ENCODE peak calls at places on chromosomes 12 and 14, in five cellular contexts. J, W, D, V and Z are unnamed samples.

GRCh38 chr12:53160000-53160399 is 20.5 kb upstream of the ZNF740 start:
- DNase-seq in J (no peak), W (no peak), D (no peak), V (peak; percentile 62), Z (no peak)

GRCh38 chr14:32947081-32947480 is 8.4 kb downstream of the NPAS3 start:
- DNase-seq in J (no peak), W (no peak), D (no peak), V (no peak), Z (no peak)

GRCh38 chr14:55505846-55506245 is 65.4 kb upstream of the TBPL2 start:
- DNase-seq in J (no peak), W (no peak), D (no peak), V (no peak), Z (no peak)

GRCh38 chr14:83764656-83765055 is 1765.3 kb upstream of the FLRT2 start:
- DNase-seq in J (no peak), W (no peak), D (no peak), V (no peak), Z (no peak)

GRCh38 chr14:100892496-100893227 is 10.9 kb downstream of the RTL1 start:
- DNase-seq in J (no peak), W (no peak), D (no peak), V (no peak), Z (no peak)

GRCh38 chr12:64221656-64222010 is 463 bp downstream of the KICS2 start:
- DNase-seq in J (no peak), W (peak; percentile 68), D (peak; percentile 38), V (peak; percentile 98), Z (peak; percentile 16)

GRCh38 chr14:36477266-36477665 is 42.8 kb downstream of the NKX2-1 start:
- DNase-seq in J (no peak), W (no peak), D (no peak), V (peak; percentile 64), Z (no peak)

GRCh38 chr14:29822430-29822709 is 105.3 kb downstream of the PRKD1 start:
- DNase-seq in J (no peak), W (no peak), D (no peak), V (no peak), Z (no peak)

GRCh38 chr14:32675433-32675832 is 263.2 kb upstream of the NPAS3 start:
- DNase-seq in J (no peak), W (no peak), D (no peak), V (no peak), Z (no peak)

GRCh38 chr14:75979071-75979571 is 2.7 kb downstream of the TGFB3 start:
- DNase-seq in J (no peak), W (no peak), D (no peak), V (peak; percentile 87), Z (peak; percentile 49)

GRCh38 chr14:51209457-51209856 is 30.6 kb upstream of the TMX1 start:
- DNase-seq in J (no peak), W (no peak), D (no peak), V (no peak), Z (no peak)

GRCh38 chr14:38989917-38990546 is 113.0 kb downstream of the SEC23A start:
- DNase-seq in J (no peak), W (peak; percentile 60), D (no peak), V (no peak), Z (peak; percentile 13)

GRCh38 chr12:99767809-99768208 is 120.3 kb downstream of the GARIN6 start:
- DNase-seq in J (peak; percentile 2), W (peak; percentile 43), D (no peak), V (no peak), Z (peak; percentile 4)
- TF ChIP-seq CTCF in J (peak; percentile 38), W (peak; percentile 51), D (no peak), V (peak; percentile 80), Z (no peak)

GRCh38 chr14:64725879-64726584 is 21.8 kb downstream of the PLEKHG3 start:
- DNase-seq in J (no peak), W (no peak), D (no peak), V (peak; percentile 58), Z (no peak)
- TF ChIP-seq CTCF in J (no peak), W (no peak), D (no peak), V (peak; percentile 36), Z (no peak)

DNA sequence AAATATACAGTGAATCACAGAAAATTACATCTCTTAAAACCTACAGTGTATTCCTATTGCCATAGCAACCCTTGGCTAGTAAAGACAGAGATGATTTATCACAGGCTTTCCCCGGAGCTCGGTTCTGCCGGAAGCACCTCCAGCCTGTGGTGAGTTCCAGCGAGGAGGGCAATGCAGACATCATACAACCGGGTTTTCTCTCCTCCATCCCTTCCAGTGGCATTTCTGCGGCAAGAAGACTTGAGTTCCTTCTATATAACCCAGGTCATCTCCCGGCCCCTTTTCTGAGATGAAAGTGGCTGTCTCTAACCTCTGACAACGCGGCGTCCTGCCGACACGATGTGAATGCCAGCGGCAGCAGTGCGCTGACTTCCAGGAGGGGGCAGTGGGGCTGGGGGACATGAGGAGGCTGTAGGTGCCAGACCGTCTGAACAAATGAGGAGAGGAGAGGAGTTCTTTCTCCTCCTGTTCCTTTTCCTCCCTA is 68.5 kb upstream of the MAX start:
- DNase-seq in J (peak; percentile 72), W (no peak), D (peak; percentile 9), V (peak; percentile 91), Z (peak; percentile 35)
- TF ChIP-seq CTCF in J (peak; percentile 63), W (no peak), D (no peak), V (peak; percentile 75), Z (peak; percentile 32)

GRCh38 chr12:120234643-120235368 is 30.7 kb downstream of the PXN start:
- DNase-seq in J (peak; percentile 86), W (no peak), D (no peak), V (peak; percentile 92), Z (no peak)
- TF ChIP-seq CTCF in J (peak; percentile 63), W (no peak), D (no peak), V (peak; percentile 69), Z (no peak)

GRCh38 chr12:48818831-48819590 is 715 bp downstream of the CACNB3 start:
- DNase-seq in J (no peak), W (peak; percentile 25), D (no peak), V (no peak), Z (no peak)
- TF ChIP-seq CTCF in J (peak; percentile 17), W (peak; percentile 27), D (no peak), V (peak; percentile 60), Z (no peak)

DNA sequence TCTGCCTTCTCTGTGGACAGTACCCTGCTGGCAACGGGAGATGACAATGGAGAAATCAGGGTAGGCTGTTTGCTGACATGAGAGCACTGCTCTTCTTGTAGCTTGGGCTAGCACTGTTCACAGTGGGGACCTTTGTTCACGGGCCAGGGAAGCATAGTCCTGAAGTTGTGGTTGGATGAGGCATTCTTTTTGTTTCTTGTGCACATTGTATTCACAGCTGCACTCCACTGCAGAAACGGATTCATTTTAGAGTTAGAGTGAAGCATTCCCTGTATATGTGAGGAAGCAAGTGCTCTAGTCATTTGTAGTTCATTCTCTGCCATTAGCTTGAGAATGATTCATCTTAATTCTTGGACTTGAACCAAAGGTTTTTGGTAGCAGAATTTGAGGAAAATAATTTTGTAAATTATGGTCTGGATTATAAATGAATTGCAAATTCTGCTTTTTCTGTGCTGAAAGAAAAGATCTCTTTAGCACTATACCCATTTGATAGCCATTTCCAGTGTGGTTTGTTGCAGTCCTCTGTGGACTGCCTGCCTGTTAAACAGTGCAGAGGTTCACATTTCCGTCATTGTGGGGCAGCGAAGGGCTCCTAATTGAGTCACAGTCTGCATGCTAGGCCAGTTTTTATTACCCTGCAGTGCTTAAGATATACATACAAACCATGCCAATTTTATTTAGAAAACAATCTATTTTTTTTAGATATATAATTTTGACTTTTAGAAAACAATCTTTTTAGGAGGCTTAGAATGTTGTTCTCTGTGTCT is 80.6 kb downstream of the APAF1 start:
- DNase-seq in J (peak; percentile 44), W (peak; percentile 52), D (no peak), V (peak; percentile 91), Z (peak; percentile 51)
- TF ChIP-seq CTCF in J (peak; percentile 55), W (peak; percentile 49), D (no peak), V (peak; percentile 81), Z (peak; percentile 45)

GRCh38 chr14:98136420-98136819 is 1135.6 kb downstream of the BCL11B start:
- DNase-seq in J (no peak), W (no peak), D (no peak), V (no peak), Z (no peak)

GRCh38 chr14:98137626-98138025 is 1134.4 kb downstream of the BCL11B start:
- DNase-seq in J (no peak), W (no peak), D (no peak), V (no peak), Z (no peak)

GRCh38 chr14:98133806-98134205 is 1138.2 kb downstream of the BCL11B start:
- DNase-seq in J (no peak), W (no peak), D (no peak), V (no peak), Z (no peak)

GRCh38 chr14:98138666-98139065 is 1133.3 kb downstream of the BCL11B start:
- DNase-seq in J (no peak), W (peak; percentile 32), D (peak; percentile 57), V (peak; percentile 83), Z (peak; percentile 31)

DNA sequence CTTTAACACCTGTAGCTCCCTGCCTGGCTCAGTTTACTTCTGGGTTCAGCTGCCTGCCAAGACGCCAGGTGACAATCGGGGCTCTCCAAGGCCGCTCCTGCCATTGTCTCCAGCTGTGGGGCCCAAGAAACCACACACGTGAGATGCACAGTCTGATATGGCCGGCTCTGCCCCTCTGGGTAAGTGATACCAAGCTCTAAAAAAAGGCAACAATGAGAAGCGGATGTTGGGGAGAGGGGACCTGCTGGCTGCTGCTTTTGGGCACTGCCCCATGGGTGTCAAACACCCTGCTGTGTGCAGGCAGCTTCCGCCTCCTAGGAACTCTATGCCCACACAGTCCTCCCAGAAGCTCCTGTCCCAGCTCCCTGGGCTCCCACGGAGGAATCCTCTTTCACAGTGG is 1136.0 kb downstream of the BCL11B start:
- DNase-seq in J (no peak), W (no peak), D (peak; percentile 37), V (peak; percentile 40), Z (no peak)
- TF ChIP-seq CTCF in J (no peak), W (no peak), D (no peak), V (no peak), Z (no peak)

GRCh38 chr14:96229315-96229714 is 24.7 kb downstream of the BDKRB2 start:
- DNase-seq in J (no peak), W (no peak), D (no peak), V (no peak), Z (no peak)

GRCh38 chr14:96224480-96225096 is 19.9 kb downstream of the BDKRB2 start:
- DNase-seq in J (no peak), W (no peak), D (no peak), V (no peak), Z (no peak)

GRCh38 chr14:96227428-96227827 is 22.8 kb downstream of the BDKRB2 start:
- DNase-seq in J (no peak), W (no peak), D (no peak), V (no peak), Z (no peak)

GRCh38 chr14:96221841-96222240 is 17.2 kb downstream of the BDKRB2 start:
- DNase-seq in J (no peak), W (no peak), D (no peak), V (no peak), Z (no peak)

DNA sequence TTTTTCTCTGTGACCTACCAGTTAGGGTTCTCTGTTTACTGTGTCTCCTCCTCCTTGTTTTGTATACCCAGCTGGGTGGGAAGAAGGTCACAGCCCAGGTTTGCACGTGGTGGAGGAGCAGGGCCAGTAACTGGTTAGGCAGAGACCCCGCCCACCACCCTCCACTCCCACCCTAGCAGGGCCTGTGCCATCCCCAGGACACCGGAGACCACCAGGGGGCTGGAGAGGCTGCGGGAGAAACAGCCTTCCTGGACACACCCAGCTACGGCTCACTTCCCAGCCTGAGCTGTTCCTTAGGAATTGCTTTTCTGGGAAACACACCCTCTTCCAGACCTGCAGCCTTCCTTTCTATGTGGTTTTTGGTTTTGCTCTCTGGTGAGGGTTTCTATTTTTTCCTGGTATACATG is 21.1 kb downstream of the BDKRB2 start:
- DNase-seq in J (peak; percentile 21), W (no peak), D (no peak), V (peak; percentile 90), Z (no peak)
- TF ChIP-seq CTCF in J (peak; percentile 68), W (no peak), D (no peak), V (peak; percentile 73), Z (no peak)